ENCODE peak calls at places on chromosome 3, in six cellular contexts. One of them, this sample, is unnamed.

GRCh38 chr3:60579734-60580133 is 671.5 kb downstream of the FHIT start:
- DNase-seq in heart right ventricle: no peak
- DNase-seq in nucleus accumbens: no peak
- DNase-seq in NCI-H748 treated with DMSO at 0.1 percent for 48 hours: no peak
- DNase-seq in cardiac muscle cell: peak
- DNase-seq in A673: no peak
- DNase-seq in this sample: no peak

GRCh38 chr3:100361897-100362296 is 27.3 kb downstream of the NIT2 start:
- DNase-seq in heart right ventricle: no peak
- DNase-seq in nucleus accumbens: no peak
- DNase-seq in NCI-H748 treated with DMSO at 0.1 percent for 48 hours: no peak
- DNase-seq in cardiac muscle cell: no peak
- DNase-seq in A673: no peak
- DNase-seq in this sample: no peak

GRCh38 chr3:43426388-43426787 is 140.0 kb downstream of the SNRK start:
- DNase-seq in heart right ventricle: peak
- DNase-seq in nucleus accumbens: no peak
- DNase-seq in NCI-H748 treated with DMSO at 0.1 percent for 48 hours: no peak
- DNase-seq in cardiac muscle cell: no peak
- DNase-seq in A673: no peak
- DNase-seq in this sample: peak

GRCh38 chr3:156291269-156292123 is 171.1 kb downstream of the KCNAB1 start:
- DNase-seq in heart right ventricle: no peak
- DNase-seq in nucleus accumbens: peak
- DNase-seq in NCI-H748 treated with DMSO at 0.1 percent for 48 hours: no peak
- DNase-seq in cardiac muscle cell: peak
- DNase-seq in A673: peak
- DNase-seq in this sample: peak

GRCh38 chr3:130395916-130396315 is 50.4 kb downstream of the COL6A5 start:
- DNase-seq in heart right ventricle: no peak
- DNase-seq in nucleus accumbens: no peak
- DNase-seq in NCI-H748 treated with DMSO at 0.1 percent for 48 hours: peak
- DNase-seq in cardiac muscle cell: peak
- DNase-seq in A673: peak
- DNase-seq in this sample: no peak

GRCh38 chr3:43009547-43009946 is 30.4 kb downstream of the GASK1A start:
- DNase-seq in heart right ventricle: no peak
- DNase-seq in nucleus accumbens: no peak
- DNase-seq in NCI-H748 treated with DMSO at 0.1 percent for 48 hours: no peak
- DNase-seq in cardiac muscle cell: no peak
- DNase-seq in A673: no peak
- DNase-seq in this sample: no peak

GRCh38 chr3:2420919-2421318 is 322.3 kb downstream of the CNTN4 start:
- DNase-seq in heart right ventricle: no peak
- DNase-seq in nucleus accumbens: no peak
- DNase-seq in NCI-H748 treated with DMSO at 0.1 percent for 48 hours: no peak
- DNase-seq in cardiac muscle cell: no peak
- DNase-seq in A673: no peak
- DNase-seq in this sample: no peak

GRCh38 chr3:189808246-189809007 is 177.2 kb downstream of the TP63 start:
- DNase-seq in heart right ventricle: no peak
- DNase-seq in nucleus accumbens: no peak
- DNase-seq in NCI-H748 treated with DMSO at 0.1 percent for 48 hours: no peak
- DNase-seq in cardiac muscle cell: no peak
- DNase-seq in A673: no peak
- DNase-seq in this sample: no peak

GRCh38 chr3:193992062-193992461 is 143.9 kb upstream of the HES1 start:
- DNase-seq in heart right ventricle: no peak
- DNase-seq in nucleus accumbens: no peak
- DNase-seq in NCI-H748 treated with DMSO at 0.1 percent for 48 hours: no peak
- DNase-seq in cardiac muscle cell: no peak
- DNase-seq in A673: no peak
- DNase-seq in this sample: no peak

GRCh38 chr3:61809879-61810278 is 248.5 kb downstream of the PTPRG start:
- DNase-seq in heart right ventricle: peak
- DNase-seq in nucleus accumbens: no peak
- DNase-seq in NCI-H748 treated with DMSO at 0.1 percent for 48 hours: no peak
- DNase-seq in cardiac muscle cell: peak
- DNase-seq in A673: peak
- DNase-seq in this sample: peak

GRCh38 chr3:113533534-113533892 is 1.2 kb downstream of the SIDT1 start:
- DNase-seq in heart right ventricle: no peak
- DNase-seq in nucleus accumbens: no peak
- DNase-seq in NCI-H748 treated with DMSO at 0.1 percent for 48 hours: no peak
- DNase-seq in cardiac muscle cell: no peak
- DNase-seq in A673: no peak
- DNase-seq in this sample: no peak

GRCh38 chr3:69683076-69683806 is 56.0 kb upstream of the MITF start:
- DNase-seq in heart right ventricle: no peak
- DNase-seq in nucleus accumbens: no peak
- DNase-seq in NCI-H748 treated with DMSO at 0.1 percent for 48 hours: peak
- DNase-seq in cardiac muscle cell: no peak
- DNase-seq in A673: no peak
- DNase-seq in this sample: no peak

GRCh38 chr3:37668431-37668830 is 193.2 kb upstream of the CTDSPL start:
- DNase-seq in heart right ventricle: no peak
- DNase-seq in nucleus accumbens: no peak
- DNase-seq in NCI-H748 treated with DMSO at 0.1 percent for 48 hours: no peak
- DNase-seq in cardiac muscle cell: peak
- DNase-seq in A673: no peak
- DNase-seq in this sample: no peak